ENCODE peak calls at places on chromosome 18, in seven cellular contexts. Q, E, Z, B, W, R and G are unnamed samples.

GRCh38 chr18:13403786-13404549 is 185.4 kb downstream of the LDLRAD4 start:
- DNase-seq in Q (no peak), E (peak; percentile 59), Z (no peak), B (no peak), W (no peak), R (no peak), G (no peak)

GRCh38 chr18:14916181-14916580 is 168.2 kb downstream of the ANKRD30B start:
- DNase-seq in Q (no peak), E (no peak), Z (no peak), B (no peak), W (no peak), R (no peak), G (no peak)

GRCh38 chr18:31100598-31101147 is 1.5 kb downstream of the DSC2 start:
- DNase-seq in Q (peak; percentile 22), E (no peak), Z (no peak), B (no peak), W (no peak), R (no peak), G (peak; percentile 51)

GRCh38 chr18:21458322-21458721 is 142.2 kb downstream of the ESCO1 start:
- DNase-seq in Q (no peak), E (no peak), Z (no peak), B (no peak), W (no peak), R (no peak), G (no peak)

GRCh38 chr18:74389161-74389927 is 67.8 kb downstream of the DIPK1C start:
- DNase-seq in Q (no peak), E (peak; percentile 52), Z (no peak), B (no peak), W (no peak), R (no peak), G (no peak)

GRCh38 chr18:22166070-22166972 is 3.1 kb upstream of the GATA6 start:
- DNase-seq in Q (no peak), E (peak; percentile 82), Z (no peak), B (peak; percentile 73), W (no peak), R (no peak), G (no peak)

GRCh38 chr18:6624271-6624670 is 105.2 kb upstream of the ARHGAP28 start:
- DNase-seq in Q (peak; percentile 39), E (no peak), Z (no peak), B (peak; percentile 83), W (no peak), R (no peak), G (no peak)

GRCh38 chr18:23938901-23939341 is 75.6 kb upstream of the TTC39C start:
- DNase-seq in Q (no peak), E (no peak), Z (no peak), B (peak; percentile 31), W (no peak), R (no peak), G (no peak)

GRCh38 chr18:4204151-4204720 is 250.9 kb downstream of the DLGAP1 start:
- DNase-seq in Q (no peak), E (no peak), Z (no peak), B (no peak), W (no peak), R (no peak), G (no peak)

GRCh38 chr18:28158083-28158581 is 18.8 kb downstream of the CDH2 start:
- DNase-seq in Q (no peak), E (no peak), Z (no peak), B (peak; percentile 87), W (no peak), R (no peak), G (no peak)

GRCh38 chr18:79687806-79688205 is 8.2 kb downstream of the CTDP1 start:
- DNase-seq in Q (peak; percentile 23), E (peak; percentile 80), Z (no peak), B (peak; percentile 12), W (no peak), R (peak; percentile 49), G (no peak)

GRCh38 chr18:2994603-2995432 is 18.1 kb downstream of the LPIN2 start:
- DNase-seq in Q (no peak), E (no peak), Z (no peak), B (no peak), W (peak; percentile 34), R (no peak), G (no peak)

GRCh38 chr18:79932907-79933306 is 18.5 kb downstream of the SLC66A2 start:
- DNase-seq in Q (no peak), E (no peak), Z (no peak), B (no peak), W (no peak), R (no peak), G (no peak)

GRCh38 chr18:11074879-11075278 is 74.5 kb downstream of the PIEZO2 start:
- DNase-seq in Q (no peak), E (no peak), Z (no peak), B (no peak), W (no peak), R (no peak), G (no peak)

GRCh38 chr18:22168360-22168921 is 948 bp upstream of the GATA6 start:
- DNase-seq in Q (peak; percentile 51), E (peak; percentile 64), Z (peak; percentile 25), B (peak; percentile 22), W (no peak), R (no peak), G (no peak)

GRCh38 chr18:72871091-72871490 is 3.3 kb upstream of the NETO1 start:
- DNase-seq in Q (peak; percentile 29), E (no peak), Z (no peak), B (peak; percentile 36), W (no peak), R (peak; percentile 6), G (no peak)

GRCh38 chr18:39841133-39842041 is 2113.6 kb upstream of the PIK3C3 start:
- DNase-seq in Q (no peak), E (no peak), Z (peak; percentile 59), B (peak; percentile 84), W (no peak), R (peak; percentile 81), G (peak; percentile 60)

GRCh38 chr18:47975105-47975504 is 44.6 kb upstream of the SMAD2 start:
- DNase-seq in Q (no peak), E (no peak), Z (no peak), B (no peak), W (no peak), R (no peak), G (no peak)

GRCh38 chr18:12038082-12038660 is 55.5 kb upstream of the ANKRD62 start:
- DNase-seq in Q (no peak), E (peak; percentile 92), Z (no peak), B (peak; percentile 28), W (no peak), R (no peak), G (no peak)

GRCh38 chr18:71431689-71432088 is 1112.5 kb downstream of the CBLN2 start:
- DNase-seq in Q (no peak), E (no peak), Z (no peak), B (no peak), W (no peak), R (no peak), G (no peak)

GRCh38 chr18:72542993-72543361 is 1.2 kb downstream of the CBLN2 start:
- DNase-seq in Q (no peak), E (no peak), Z (peak; percentile 6), B (peak; percentile 0), W (no peak), R (no peak), G (peak; percentile 25)